ENCODE peak calls at places on chromosomes 2 and 18, in seven cellular contexts. H is astrocyte, D is Karpas-422, K is DND-41, X is sigmoid colon, V is uterus, L is lung. W is an unnamed sample. For H3K4me1, the result is how much of the 10 kb centered on the place peaks cover.

GRCh38 chr2:28393115-28393836 is 618 bp downstream of the FOSL2 start:
- DNase-seq in K (peak), L (peak), X (peak), H (peak), D (peak), V (peak), W (peak)

GRCh38 chr2:209663149-209663548 is 108.5 kb upstream of the UNC80 start:
- DNase-seq in X (no peak), H (peak), D (no peak), K (no peak), L (no peak), V (no peak), W (no peak)

GRCh38 chr2:38176619-38177021 is 100.7 kb upstream of the CYP1B1 start:
- DNase-seq in K (no peak), D (no peak), X (no peak), L (no peak), H (peak), V (no peak), W (no peak)

GRCh38 chr2:138787053-138787666 is 7.0 kb upstream of the NXPH2 start:
- DNase-seq in K (no peak), L (no peak), H (peak), V (no peak), D (peak), X (no peak), W (peak)

GRCh38 chr2:158487419-158487818 is 30.7 kb downstream of the PKP4 start:
- DNase-seq in L (no peak), D (no peak), X (no peak), V (no peak), K (no peak), H (peak), W (no peak)

GRCh38 chr18:47752796-47753645 is 177.4 kb downstream of the SMAD2 start:
- DNase-seq in X (no peak), L (no peak), H (no peak), K (no peak), V (no peak), D (no peak), W (no peak)

GRCh38 chr2:135063210-135063609 is 11.1 kb downstream of the RAB3GAP1 start:
- DNase-seq in D (no peak), K (no peak), V (no peak), H (no peak), L (no peak), X (no peak), W (no peak)

GRCh38 chr2:98027955-98028593 is 32.3 kb upstream of the TMEM131 start:
- DNase-seq in H (peak), L (no peak), X (no peak), V (no peak), K (no peak), D (peak), W (no peak)

GRCh38 chr2:217979151-217979811 is 23.5 kb downstream of the TNS1 start:
- DNase-seq in D (no peak), K (no peak), V (peak), H (peak), X (peak), L (no peak), W (no peak)

GRCh38 chr2:2294183-2294675 is 36.8 kb downstream of the MYT1L start:
- DNase-seq in K (no peak), V (no peak), X (no peak), L (no peak), H (no peak), D (no peak), W (no peak)

GRCh38 chr2:174025271-174026121 is 60.3 kb upstream of the SP3 start:
- DNase-seq in L (peak), K (no peak), H (peak), X (peak), D (no peak), V (peak), W (no peak)

GRCh38 chr2:172977330-172978052 is 98.2 kb upstream of the MAP3K20 start:
- DNase-seq in K (no peak), V (no peak), D (no peak), L (no peak), X (no peak), H (no peak), W (no peak)

GRCh38 chr2:22897428-22897827 is 487.6 kb upstream of the KLHL29 start:
- DNase-seq in V (no peak), X (no peak), L (no peak), K (no peak), H (no peak), D (no peak), W (no peak)

GRCh38 chr2:128619471-128620325 is 301.0 kb upstream of the HS6ST1 start:
- DNase-seq in D (no peak), K (no peak), X (no peak), V (no peak), L (no peak), H (no peak), W (no peak)

GRCh38 chr2:60260646-60261296 is 292.7 kb downstream of the BCL11A start:
- DNase-seq in L (peak), K (no peak), H (no peak), D (no peak), X (no peak), V (no peak), W (no peak)

GRCh38 chr2:155442755-155443372 is 744.4 kb downstream of the KCNJ3 start:
- DNase-seq in D (no peak), L (no peak), X (no peak), K (no peak), H (peak), V (no peak), W (no peak)

GRCh38 chr2:29660216-29660615 is 261.2 kb downstream of the ALK start:
- DNase-seq in V (no peak), H (no peak), L (no peak), X (no peak), D (no peak), K (no peak), W (no peak)
- H3K4me1 ChIP-seq in V (under half), H (under half), L (under half), X (under half), D (under half), K (under half), W (under half)

GRCh38 chr2:179235463-179236108 is 29.0 kb downstream of the SESTD1 start:
- DNase-seq in X (no peak), L (peak), K (no peak), V (no peak), D (no peak), H (peak), W (no peak)
- H3K4me3 ChIP-seq in X (no peak), L (no peak), K (no peak), V (no peak), D (no peak), H (no peak), W (no peak)

DNA sequence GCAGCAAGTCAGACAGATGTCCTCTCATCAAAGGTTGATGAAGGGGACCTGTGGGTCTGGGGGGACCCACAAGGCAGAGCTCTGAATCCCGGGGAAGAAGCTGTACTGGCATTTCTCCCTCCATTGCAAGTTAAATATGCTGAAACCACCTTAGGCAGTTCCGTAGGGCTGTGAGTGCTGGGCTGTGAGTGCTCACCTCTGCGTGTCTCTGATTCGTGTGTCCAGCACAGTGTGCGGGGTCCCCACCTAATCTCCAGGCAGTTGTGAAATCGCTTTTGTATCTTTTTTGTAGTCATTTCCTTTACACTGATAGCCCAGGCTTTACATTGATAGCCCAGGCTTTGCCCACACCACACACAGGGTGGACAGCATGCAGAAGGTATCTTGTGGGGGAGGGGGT is 80.6 kb downstream of the MAP4K4 start:
- DNase-seq in D (no peak), V (no peak), K (no peak), H (no peak), L (no peak), X (no peak), W (no peak)
- H3K27ac ChIP-seq in D (no peak), V (no peak), K (no peak), H (no peak), L (no peak), X (no peak), W (no peak)

GRCh38 chr2:30235859-30236535 is 4.7 kb downstream of the LBH start:
- DNase-seq in D (no peak), H (no peak), K (no peak), L (no peak), V (no peak), X (peak), W (no peak)

GRCh38 chr2:30232801-30233130 is 1.4 kb downstream of the LBH start:
- DNase-seq in V (peak), H (no peak), D (no peak), X (no peak), L (no peak), K (peak), W (no peak)

GRCh38 chr2:30235008-30235655 is 3.8 kb downstream of the LBH start:
- DNase-seq in K (no peak), V (no peak), X (peak), L (no peak), D (no peak), H (no peak), W (peak)

GRCh38 chr2:30233142-30233961 is 2.0 kb downstream of the LBH start:
- DNase-seq in H (no peak), K (no peak), X (no peak), V (no peak), L (no peak), D (no peak), W (no peak)

GRCh38 chr2:30234180-30234971 is 3.0 kb downstream of the LBH start:
- DNase-seq in V (peak), D (no peak), L (no peak), K (no peak), H (peak), X (peak), W (no peak)
- H3K4me1 ChIP-seq in V (under half), D (under half), L (under half), K (under half), H (under half), X (half or more), W (half or more)

DNA sequence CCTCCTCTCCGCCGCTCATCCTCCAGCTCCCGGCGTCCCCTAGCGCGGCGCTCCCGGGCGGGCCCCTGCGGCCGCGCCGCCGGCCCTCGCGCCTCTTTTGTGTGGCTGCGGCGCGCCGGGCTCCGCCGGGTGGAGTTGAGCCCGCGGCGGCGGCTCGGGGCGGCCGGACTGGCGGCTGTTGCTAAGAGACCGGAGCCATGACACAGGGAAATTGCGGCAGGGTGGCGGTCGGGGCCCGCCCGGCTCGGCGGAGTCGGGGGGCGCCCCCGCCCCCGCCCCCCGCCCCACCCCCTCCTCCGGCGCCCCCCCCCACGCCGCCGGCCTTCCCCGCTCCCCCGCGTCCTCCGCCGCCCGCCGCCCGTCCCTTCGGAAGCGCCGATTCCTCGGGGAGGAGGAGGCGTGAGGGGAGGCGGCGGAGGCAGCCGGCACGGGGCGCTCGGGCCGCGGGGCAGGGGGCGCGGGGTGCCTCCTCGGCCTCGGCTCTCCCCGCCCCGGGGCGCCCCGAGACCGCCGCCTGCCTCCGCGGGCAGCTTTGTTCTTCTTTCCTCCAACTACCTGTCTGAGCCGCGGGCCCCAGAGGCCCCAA is at the start of gene TMEM200C:
- DNase-seq in D (no peak), K (no peak), V (no peak), H (peak), L (no peak), X (peak), W (no peak)
- H3K4me3 ChIP-seq in D (no peak), K (no peak), V (peak), H (peak), L (peak), X (peak), W (no peak)

GRCh38 chr2:46995844-46996243 is 80.2 kb upstream of the MCFD2 start:
- DNase-seq in K (no peak), X (no peak), D (no peak), V (no peak), H (no peak), L (no peak), W (no peak)

GRCh38 chr2:46991985-46992384 is 76.4 kb upstream of the MCFD2 start:
- DNase-seq in H (no peak), K (no peak), L (no peak), X (no peak), V (no peak), D (no peak), W (no peak)

GRCh38 chr2:46993501-46993900 is 77.9 kb upstream of the MCFD2 start:
- DNase-seq in V (no peak), D (no peak), X (no peak), H (no peak), L (no peak), K (no peak), W (no peak)

GRCh38 chr2:46990231-46990588 is 74.6 kb upstream of the MCFD2 start:
- DNase-seq in V (no peak), D (no peak), L (no peak), K (no peak), X (no peak), H (no peak), W (no peak)

GRCh38 chr2:46992776-46993175 is 77.2 kb upstream of the MCFD2 start:
- DNase-seq in H (no peak), K (no peak), D (no peak), V (no peak), L (no peak), X (no peak), W (no peak)
- H3K27ac ChIP-seq in H (no peak), K (no peak), D (no peak), V (no peak), L (no peak), X (no peak), W (no peak)

GRCh38 chr2:235006461-235006860 is 54.6 kb downstream of the SH3BP4 start:
- DNase-seq in K (no peak), L (no peak), H (no peak), V (no peak), X (no peak), D (no peak), W (no peak)
- H3K4me1 ChIP-seq in K (under half), L (under half), H (under half), V (under half), X (under half), D (under half), W (under half)

GRCh38 chr2:188282907-188283306 is 8.8 kb upstream of the GULP1 start:
- DNase-seq in K (no peak), L (no peak), D (no peak), V (no peak), X (no peak), H (no peak), W (no peak)
- H3K4me3 ChIP-seq in K (no peak), L (no peak), D (no peak), V (no peak), X (no peak), H (no peak), W (no peak)

GRCh38 chr2:235026137-235026536 is 74.3 kb downstream of the SH3BP4 start:
- DNase-seq in X (peak), D (no peak), H (peak), K (no peak), L (no peak), V (no peak), W (no peak)
- H3K27ac ChIP-seq in X (no peak), D (no peak), H (peak), K (no peak), L (no peak), V (no peak), W (no peak)

GRCh38 chr18:45958027-45958426 is 9.1 kb downstream of the EPG5 start:
- DNase-seq in H (no peak), V (no peak), L (no peak), K (no peak), X (no peak), D (no peak), W (no peak)
- H3K4me1 ChIP-seq in H (half or more), V (under half), L (under half), K (under half), X (under half), D (under half), W (under half)